ENCODE peak calls at places on chromosomes 5 and 9, in seven cellular contexts. Z is fibroblast of pulmonary artery; Q is brain microvascular endothelial cell; T is SK-N-SH; W is Calu3; N is CD4-positive, alpha-beta T cell; R is epithelial cell of esophagus. H is an unnamed sample.

GRCh38 chr9:22036866-22037626 is 27.9 kb upstream of the CDKN2B start:
- DNase-seq in Z (peak; percentile 67), Q (no peak), T (no peak), W (no peak), N (no peak), R (peak; percentile 97), H (no peak)

GRCh38 chr9:114288233-114289051 is 34.5 kb upstream of the ORM1 start:
- DNase-seq in Z (peak; percentile 44), Q (peak; percentile 63), T (no peak), W (no peak), N (no peak), R (peak; percentile 91), H (peak; percentile 68)

GRCh38 chr5:154757647-154758406 is 2.6 kb downstream of the LARP1 start:
- DNase-seq in Z (no peak), Q (no peak), T (no peak), W (peak; percentile 70), N (peak; percentile 27), R (peak; percentile 86), H (peak; percentile 81)

GRCh38 chr5:172979778-172980177 is 3.8 kb upstream of the ATP6V0E1 start:
- DNase-seq in Z (no peak), Q (peak; percentile 58), T (no peak), W (no peak), N (no peak), R (peak; percentile 71), H (no peak)

GRCh38 chr5:62457071-62457470 is 44.5 kb downstream of the IPO11 start:
- DNase-seq in Z (peak; percentile 16), Q (peak; percentile 24), T (no peak), W (no peak), N (no peak), R (peak; percentile 68), H (peak; percentile 66)

GRCh38 chr9:7533376-7534090 is 266.0 kb downstream of the DMAC1 start:
- DNase-seq in Z (no peak), Q (no peak), T (no peak), W (no peak), N (no peak), R (no peak), H (no peak)

GRCh38 chr5:67425514-67425913 is 228.9 kb upstream of the CD180 start:
- DNase-seq in Z (no peak), Q (no peak), T (no peak), W (no peak), N (no peak), R (peak; percentile 32), H (no peak)

GRCh38 chr5:113331201-113331551 is 103.6 kb downstream of the TSSK1B start:
- DNase-seq in Z (peak; percentile 64), Q (peak; percentile 40), T (no peak), W (no peak), N (no peak), R (peak; percentile 24), H (peak; percentile 82)

GRCh38 chr9:75911390-75911789 is 20.9 kb downstream of the PCSK5 start:
- DNase-seq in Z (no peak), Q (no peak), T (no peak), W (no peak), N (no peak), R (no peak), H (no peak)

GRCh38 chr9:119968837-119969707 is 599.8 kb upstream of the BRINP1 start:
- DNase-seq in Z (peak; percentile 63), Q (peak; percentile 74), T (peak; percentile 76), W (peak; percentile 65), N (peak; percentile 12), R (peak; percentile 64), H (peak; percentile 72)

GRCh38 chr5:31581498-31582099 is 49.5 kb downstream of the C5orf22 start:
- DNase-seq in Z (peak; percentile 70), Q (no peak), T (peak; percentile 39), W (peak; percentile 24), N (no peak), R (peak; percentile 53), H (peak; percentile 59)

GRCh38 chr5:127229185-127229889 is 61.3 kb upstream of the MEGF10 start:
- DNase-seq in Z (peak; percentile 35), Q (no peak), T (peak; percentile 77), W (peak; percentile 70), N (peak; percentile 45), R (peak; percentile 74), H (no peak)

GRCh38 chr9:18256574-18256973 is 217.4 kb upstream of the ADAMTSL1 start:
- DNase-seq in Z (peak; percentile 58), Q (peak; percentile 86), T (no peak), W (no peak), N (no peak), R (peak; percentile 27), H (no peak)

GRCh38 chr5:33300209-33300742 is 140.5 kb upstream of the TARS1 start:
- DNase-seq in Z (no peak), Q (no peak), T (no peak), W (no peak), N (no peak), R (no peak), H (no peak)

GRCh38 chr5:2542026-2542425 is 209.5 kb downstream of the IRX2 start:
- DNase-seq in Z (no peak), Q (no peak), T (no peak), W (no peak), N (no peak), R (no peak), H (no peak)

GRCh38 chr9:134321571-134321930 is 4.7 kb upstream of the RXRA start:
- DNase-seq in Z (no peak), Q (no peak), T (no peak), W (no peak), N (no peak), R (no peak), H (no peak)

GRCh38 chr5:150263801-150264621 is 25.6 kb downstream of the CAMK2A start:
- DNase-seq in Z (peak; percentile 81), Q (peak; percentile 73), T (peak; percentile 82), W (peak; percentile 74), N (no peak), R (peak; percentile 97), H (peak; percentile 100)

GRCh38 chr9:136889858-136890257 is 3.5 kb downstream of the TRAF2 start:
- DNase-seq in Z (no peak), Q (no peak), T (no peak), W (no peak), N (no peak), R (no peak), H (no peak)
- TF ChIP-seq CTCF in Z (no peak), Q (no peak), T (no peak), W (no peak), N (no peak), R (no peak), H (no peak)

GRCh38 chr9:13209498-13209897 is 70.0 kb downstream of the MPDZ start:
- DNase-seq in Z (no peak), Q (no peak), T (no peak), W (no peak), N (no peak), R (no peak), H (no peak)

GRCh38 chr9:13215791-13216554 is 63.5 kb downstream of the MPDZ start:
- DNase-seq in Z (peak; percentile 3), Q (no peak), T (peak; percentile 7), W (no peak), N (no peak), R (no peak), H (no peak)

GRCh38 chr9:13213998-13214397 is 65.5 kb downstream of the MPDZ start:
- DNase-seq in Z (no peak), Q (no peak), T (no peak), W (no peak), N (no peak), R (no peak), H (no peak)

GRCh38 chr9:13213337-13213736 is 66.2 kb downstream of the MPDZ start:
- DNase-seq in Z (peak; percentile 67), Q (no peak), T (no peak), W (no peak), N (no peak), R (peak; percentile 21), H (peak; percentile 5)
- TF ChIP-seq CTCF in Z (peak; percentile 39), Q (peak; percentile 6), T (peak; percentile 71), W (no peak), N (no peak), R (no peak), H (peak; percentile 36)

GRCh38 chr5:103033696-103034095 is 86.2 kb downstream of the GIN1 start:
- DNase-seq in Z (no peak), Q (no peak), T (no peak), W (no peak), N (no peak), R (no peak), H (no peak)

GRCh38 chr5:103027267-103027666 is 92.7 kb downstream of the GIN1 start:
- DNase-seq in Z (no peak), Q (no peak), T (no peak), W (no peak), N (no peak), R (no peak), H (no peak)

GRCh38 chr5:103034662-103035392 is 85.1 kb downstream of the GIN1 start:
- DNase-seq in Z (no peak), Q (no peak), T (no peak), W (no peak), N (no peak), R (no peak), H (no peak)

GRCh38 chr5:103035701-103036100 is 84.2 kb downstream of the GIN1 start:
- DNase-seq in Z (no peak), Q (no peak), T (no peak), W (no peak), N (no peak), R (no peak), H (no peak)

DNA sequence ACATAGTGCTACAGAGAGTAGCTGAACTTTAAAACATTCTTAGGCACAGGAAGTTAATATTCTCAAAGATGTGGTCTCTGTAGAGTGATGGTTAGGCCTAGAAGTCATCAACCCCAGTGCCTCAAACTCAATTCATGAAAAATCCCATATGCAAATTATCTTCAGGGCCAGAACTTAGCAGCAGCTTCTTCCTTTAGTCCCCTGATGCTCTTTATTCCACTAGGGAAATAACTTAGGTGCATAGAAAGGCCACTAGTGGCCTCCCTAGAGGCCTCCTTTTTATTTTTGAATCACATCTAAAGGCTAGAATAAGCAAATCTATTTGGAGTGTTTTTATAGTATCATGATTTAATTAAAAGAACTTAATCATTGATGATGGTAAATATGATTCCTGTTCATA is 88.3 kb downstream of the GIN1 start:
- DNase-seq in Z (peak; percentile 21), Q (no peak), T (no peak), W (no peak), N (no peak), R (peak; percentile 6), H (no peak)
- TF ChIP-seq CTCF in Z (peak; percentile 60), Q (peak; percentile 64), T (peak; percentile 48), W (peak; percentile 49), N (no peak), R (peak; percentile 51), H (no peak)

DNA sequence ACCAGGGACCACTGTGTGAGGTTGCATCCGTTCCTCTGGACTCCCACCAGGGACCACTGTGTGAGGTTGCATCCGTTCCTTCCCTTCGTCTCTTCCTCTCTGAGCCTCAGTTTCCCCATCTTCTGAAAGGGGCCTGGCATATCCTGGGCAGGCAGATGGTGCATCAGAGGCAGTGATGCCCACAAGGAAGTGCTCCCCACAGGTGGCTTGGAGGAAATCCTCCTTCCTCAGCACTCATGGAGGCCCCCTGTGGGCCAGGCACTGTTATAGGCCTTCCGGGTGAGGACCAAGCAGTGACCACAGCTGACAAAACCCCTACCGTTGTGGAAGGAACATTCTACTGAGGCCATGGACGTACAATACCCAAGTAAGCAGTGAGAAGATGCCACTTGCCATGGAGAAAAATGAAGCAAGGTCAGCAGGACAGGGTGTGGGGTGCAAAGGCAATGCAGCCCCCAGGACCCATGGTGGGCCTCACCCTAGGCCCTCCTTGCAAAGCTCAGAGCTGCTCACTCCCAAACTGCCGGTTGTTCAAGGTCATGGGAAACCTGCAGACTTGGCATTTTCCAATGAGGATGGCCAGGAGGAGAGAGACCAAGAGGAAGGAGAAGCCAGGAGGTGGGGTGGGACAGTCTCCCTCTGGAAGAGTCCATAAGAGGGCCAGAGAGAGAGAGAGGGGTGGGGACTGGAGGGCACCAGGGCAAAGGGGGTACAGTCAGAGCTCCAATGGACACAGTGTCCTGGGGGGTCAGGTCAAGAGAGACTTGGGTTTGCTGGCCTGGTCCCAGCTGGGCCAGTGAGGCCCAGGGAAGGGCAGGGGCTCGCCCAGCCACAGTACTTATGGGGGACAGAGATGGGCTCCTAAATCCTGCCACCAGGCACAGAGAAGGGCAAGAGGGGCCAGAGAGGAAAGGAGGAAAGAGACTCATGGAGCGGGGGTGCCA is 51.1 kb downstream of the C9orf50 start:
- DNase-seq in Z (peak; percentile 45), Q (no peak), T (peak; percentile 76), W (peak; percentile 52), N (no peak), R (no peak), H (peak; percentile 44)
- TF ChIP-seq CTCF in Z (peak; percentile 44), Q (peak; percentile 74), T (peak; percentile 51), W (no peak), N (no peak), R (peak; percentile 9), H (no peak)